ENCODE peak calls at places on chromosomes 5 and 9, in five cellular contexts. D is H4, F is adipocyte, Q is T-helper 2 cell, L is dermis microvascular lymphatic vessel endothelial cell. K is an unnamed sample.

GRCh38 chr9:124285903-124286291 is 28.1 kb downstream of the NEK6 start:
- DNase-seq in L (peak), Q (no peak), D (peak), F (peak), K (no peak)

GRCh38 chr9:136532799-136533774 is 12.8 kb downstream of the NOTCH1 start:
- DNase-seq in Q (peak), F (no peak), D (no peak), L (no peak), K (peak)

GRCh38 chr9:123072407-123072995 is 39.0 kb downstream of the GPR21 start:
- DNase-seq in L (no peak), F (no peak), D (no peak), Q (no peak), K (no peak)

GRCh38 chr9:111599092-111599947 is at the start of gene PTGR1:
- DNase-seq in Q (no peak), F (peak), L (peak), D (peak), K (no peak)

GRCh38 chr9:134912126-134912840 is 5.4 kb downstream of the FCN1 start:
- DNase-seq in D (no peak), F (no peak), L (no peak), Q (no peak), K (no peak)

GRCh38 chr5:53877243-53877642 is 316.8 kb downstream of the NDUFS4 start:
- DNase-seq in D (peak), L (no peak), Q (no peak), F (peak), K (no peak)

GRCh38 chr5:173878224-173878967 is 9.8 kb upstream of the CPEB4 start:
- DNase-seq in L (no peak), D (no peak), F (no peak), Q (no peak), K (no peak)

GRCh38 chr5:181041043-181041442 is 977 bp downstream of the BTNL9 start:
- DNase-seq in Q (no peak), D (no peak), F (no peak), L (no peak), K (no peak)

GRCh38 chr5:158212915-158213314 is 354.0 kb upstream of the CLINT1 start:
- DNase-seq in L (no peak), Q (no peak), D (no peak), F (peak), K (no peak)

GRCh38 chr9:113536483-113537226 is 73.1 kb downstream of the RGS3 start:
- DNase-seq in Q (no peak), D (no peak), F (no peak), L (no peak), K (no peak)

GRCh38 chr9:76905984-76906861 is at the start of gene PRUNE2:
- DNase-seq in Q (no peak), D (peak), L (peak), F (peak), K (no peak)